ENCODE peak calls at places on chromosomes 13 and 19, in nine cellular contexts. One of them, this sample, is unnamed. For H3K27me3, the result is how much of the 10 kb centered on the place peaks cover.

GRCh38 chr13:24083722-24084421 is 76.6 kb upstream of the SPATA13 start:
- DNase-seq in breast epithelium: no peak
- DNase-seq in CD8-positive, alpha-beta T cell: no peak
- DNase-seq in hepatocyte: no peak
- DNase-seq in GM23338: no peak
- DNase-seq in adrenal gland: no peak
- DNase-seq in tibial nerve: no peak
- DNase-seq in AG04450: no peak
- DNase-seq in PC-3: no peak
- DNase-seq in this sample: no peak

GRCh38 chr13:29594710-29595379 is 643 bp downstream of the SLC7A1 start:
- DNase-seq in GM23338: peak
- DNase-seq in CD8-positive, alpha-beta T cell: peak
- DNase-seq in hepatocyte: peak
- DNase-seq in adrenal gland: peak
- DNase-seq in breast epithelium: no peak
- DNase-seq in PC-3: peak
- DNase-seq in tibial nerve: peak
- DNase-seq in AG04450: peak
- DNase-seq in this sample: peak

GRCh38 chr13:60431108-60431700 is 34.2 kb downstream of the TDRD3 start:
- DNase-seq in PC-3: peak
- DNase-seq in CD8-positive, alpha-beta T cell: no peak
- DNase-seq in tibial nerve: no peak
- DNase-seq in AG04450: peak
- DNase-seq in breast epithelium: no peak
- DNase-seq in GM23338: peak
- DNase-seq in adrenal gland: no peak
- DNase-seq in hepatocyte: peak
- DNase-seq in this sample: no peak

GRCh38 chr13:24253520-24254150 is 55.7 kb upstream of the C1QTNF9 start:
- DNase-seq in AG04450: no peak
- DNase-seq in breast epithelium: no peak
- DNase-seq in GM23338: no peak
- DNase-seq in hepatocyte: no peak
- DNase-seq in PC-3: no peak
- DNase-seq in CD8-positive, alpha-beta T cell: peak
- DNase-seq in adrenal gland: no peak
- DNase-seq in tibial nerve: no peak
- DNase-seq in this sample: no peak

GRCh38 chr19:14434543-14435319 is 1.6 kb downstream of the PKN1 start:
- DNase-seq in adrenal gland: peak
- DNase-seq in GM23338: no peak
- DNase-seq in tibial nerve: no peak
- DNase-seq in PC-3: peak
- DNase-seq in hepatocyte: peak
- DNase-seq in CD8-positive, alpha-beta T cell: peak
- DNase-seq in AG04450: no peak
- DNase-seq in breast epithelium: no peak
- DNase-seq in this sample: peak

GRCh38 chr19:37227996-37228395 is 10.0 kb downstream of the ZNF383 start:
- DNase-seq in breast epithelium: peak
- DNase-seq in tibial nerve: no peak
- DNase-seq in hepatocyte: no peak
- DNase-seq in CD8-positive, alpha-beta T cell: peak
- DNase-seq in GM23338: peak
- DNase-seq in adrenal gland: no peak
- DNase-seq in PC-3: peak
- DNase-seq in AG04450: no peak
- DNase-seq in this sample: no peak

GRCh38 chr19:10503002-10503789 is at the start of gene KEAP1:
- DNase-seq in PC-3: peak
- DNase-seq in AG04450: no peak
- DNase-seq in GM23338: peak
- DNase-seq in adrenal gland: peak
- DNase-seq in CD8-positive, alpha-beta T cell: peak
- DNase-seq in breast epithelium: no peak
- DNase-seq in tibial nerve: no peak
- DNase-seq in hepatocyte: peak
- DNase-seq in this sample: peak

GRCh38 chr13:59621791-59622190 is 541.9 kb downstream of the DIAPH3 start:
- DNase-seq in GM23338: no peak
- DNase-seq in CD8-positive, alpha-beta T cell: no peak
- DNase-seq in hepatocyte: no peak
- DNase-seq in AG04450: no peak
- DNase-seq in PC-3: no peak
- DNase-seq in breast epithelium: no peak
- DNase-seq in adrenal gland: no peak
- DNase-seq in tibial nerve: no peak
- DNase-seq in this sample: no peak

GRCh38 chr19:45641274-45642105 is 2.3 kb upstream of the EML2 start:
- DNase-seq in GM23338: peak
- DNase-seq in AG04450: no peak
- DNase-seq in hepatocyte: peak
- DNase-seq in tibial nerve: peak
- DNase-seq in breast epithelium: peak
- DNase-seq in PC-3: peak
- DNase-seq in adrenal gland: peak
- DNase-seq in CD8-positive, alpha-beta T cell: peak
- DNase-seq in this sample: peak

GRCh38 chr13:40026741-40027140 is 371.3 kb downstream of the COG6 start:
- DNase-seq in tibial nerve: no peak
- DNase-seq in CD8-positive, alpha-beta T cell: no peak
- DNase-seq in AG04450: no peak
- DNase-seq in breast epithelium: no peak
- DNase-seq in GM23338: no peak
- DNase-seq in PC-3: no peak
- DNase-seq in hepatocyte: no peak
- DNase-seq in adrenal gland: no peak
- DNase-seq in this sample: no peak

GRCh38 chr13:30047154-30047874 is 196.9 kb upstream of the UBL3 start:
- DNase-seq in breast epithelium: no peak
- DNase-seq in adrenal gland: no peak
- DNase-seq in hepatocyte: no peak
- DNase-seq in CD8-positive, alpha-beta T cell: no peak
- DNase-seq in tibial nerve: no peak
- DNase-seq in GM23338: no peak
- DNase-seq in AG04450: no peak
- DNase-seq in PC-3: no peak
- DNase-seq in this sample: no peak

GRCh38 chr19:44111910-44112463 is 1.2 kb upstream of the ZNF225 start:
- DNase-seq in adrenal gland: peak
- DNase-seq in CD8-positive, alpha-beta T cell: no peak
- DNase-seq in tibial nerve: no peak
- DNase-seq in hepatocyte: peak
- DNase-seq in AG04450: peak
- DNase-seq in GM23338: peak
- DNase-seq in breast epithelium: no peak
- DNase-seq in PC-3: no peak
- DNase-seq in this sample: peak

GRCh38 chr19:39082167-39082566 is 2.0 kb upstream of the ACP7 start:
- DNase-seq in GM23338: no peak
- DNase-seq in AG04450: no peak
- DNase-seq in CD8-positive, alpha-beta T cell: no peak
- DNase-seq in hepatocyte: no peak
- DNase-seq in PC-3: no peak
- DNase-seq in adrenal gland: no peak
- DNase-seq in breast epithelium: no peak
- DNase-seq in tibial nerve: no peak
- DNase-seq in this sample: no peak

GRCh38 chr19:57807541-57807940 is 7.2 kb downstream of the ZNF552 start:
- DNase-seq in tibial nerve: no peak
- DNase-seq in hepatocyte: no peak
- DNase-seq in adrenal gland: no peak
- DNase-seq in AG04450: no peak
- DNase-seq in GM23338: no peak
- DNase-seq in breast epithelium: no peak
- DNase-seq in PC-3: no peak
- DNase-seq in CD8-positive, alpha-beta T cell: no peak
- DNase-seq in this sample: no peak

GRCh38 chr19:44776402-44777096 is 1.1 kb upstream of the CBLC start:
- DNase-seq in breast epithelium: peak
- DNase-seq in tibial nerve: no peak
- DNase-seq in adrenal gland: no peak
- DNase-seq in AG04450: no peak
- DNase-seq in PC-3: peak
- DNase-seq in CD8-positive, alpha-beta T cell: no peak
- DNase-seq in GM23338: peak
- DNase-seq in hepatocyte: peak
- DNase-seq in this sample: peak

GRCh38 chr19:46821512-46822359 is 28.9 kb downstream of the AP2S1 start:
- DNase-seq in tibial nerve: no peak
- DNase-seq in AG04450: no peak
- DNase-seq in hepatocyte: peak
- DNase-seq in GM23338: no peak
- DNase-seq in adrenal gland: no peak
- DNase-seq in breast epithelium: no peak
- DNase-seq in CD8-positive, alpha-beta T cell: peak
- DNase-seq in PC-3: no peak
- DNase-seq in this sample: no peak
- TF ChIP-seq CTCF in tibial nerve: no peak
- TF ChIP-seq CTCF in AG04450: no peak
- TF ChIP-seq CTCF in hepatocyte: no peak
- TF ChIP-seq CTCF in GM23338: no peak
- TF ChIP-seq CTCF in adrenal gland: no peak
- TF ChIP-seq CTCF in breast epithelium: no peak
- TF ChIP-seq CTCF in CD8-positive, alpha-beta T cell: no peak
- TF ChIP-seq CTCF in PC-3: no peak
- TF ChIP-seq CTCF in this sample: no peak

DNA sequence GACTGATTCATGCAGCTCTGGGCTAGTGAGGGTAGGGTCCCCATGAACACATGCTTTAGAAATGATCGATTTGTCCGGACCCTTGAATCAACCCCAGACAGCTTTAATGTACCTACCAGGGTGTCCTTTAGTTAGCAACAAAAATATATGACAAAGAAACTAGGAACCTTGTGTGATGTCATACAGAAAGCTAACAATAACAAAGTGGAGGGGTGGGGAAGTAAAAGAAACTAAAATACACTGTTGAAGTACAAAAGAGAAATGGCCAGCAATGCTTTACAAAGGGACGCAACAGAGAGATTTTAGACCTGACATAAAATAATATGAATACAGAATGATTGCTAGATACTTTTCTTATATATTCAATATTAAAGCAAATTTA is 40.0 kb downstream of the DZIP1 start:
- DNase-seq in CD8-positive, alpha-beta T cell: no peak
- DNase-seq in adrenal gland: no peak
- DNase-seq in tibial nerve: no peak
- DNase-seq in PC-3: peak
- DNase-seq in breast epithelium: no peak
- DNase-seq in GM23338: no peak
- DNase-seq in AG04450: no peak
- DNase-seq in hepatocyte: no peak
- DNase-seq in this sample: no peak
- H3K27me3 ChIP-seq in CD8-positive, alpha-beta T cell: under half
- H3K27me3 ChIP-seq in adrenal gland: under half
- H3K27me3 ChIP-seq in tibial nerve: under half
- H3K27me3 ChIP-seq in PC-3: under half
- H3K27me3 ChIP-seq in breast epithelium: under half
- H3K27me3 ChIP-seq in GM23338: under half
- H3K27me3 ChIP-seq in AG04450: under half
- H3K27me3 ChIP-seq in hepatocyte: under half
- H3K27me3 ChIP-seq in this sample: under half

DNA sequence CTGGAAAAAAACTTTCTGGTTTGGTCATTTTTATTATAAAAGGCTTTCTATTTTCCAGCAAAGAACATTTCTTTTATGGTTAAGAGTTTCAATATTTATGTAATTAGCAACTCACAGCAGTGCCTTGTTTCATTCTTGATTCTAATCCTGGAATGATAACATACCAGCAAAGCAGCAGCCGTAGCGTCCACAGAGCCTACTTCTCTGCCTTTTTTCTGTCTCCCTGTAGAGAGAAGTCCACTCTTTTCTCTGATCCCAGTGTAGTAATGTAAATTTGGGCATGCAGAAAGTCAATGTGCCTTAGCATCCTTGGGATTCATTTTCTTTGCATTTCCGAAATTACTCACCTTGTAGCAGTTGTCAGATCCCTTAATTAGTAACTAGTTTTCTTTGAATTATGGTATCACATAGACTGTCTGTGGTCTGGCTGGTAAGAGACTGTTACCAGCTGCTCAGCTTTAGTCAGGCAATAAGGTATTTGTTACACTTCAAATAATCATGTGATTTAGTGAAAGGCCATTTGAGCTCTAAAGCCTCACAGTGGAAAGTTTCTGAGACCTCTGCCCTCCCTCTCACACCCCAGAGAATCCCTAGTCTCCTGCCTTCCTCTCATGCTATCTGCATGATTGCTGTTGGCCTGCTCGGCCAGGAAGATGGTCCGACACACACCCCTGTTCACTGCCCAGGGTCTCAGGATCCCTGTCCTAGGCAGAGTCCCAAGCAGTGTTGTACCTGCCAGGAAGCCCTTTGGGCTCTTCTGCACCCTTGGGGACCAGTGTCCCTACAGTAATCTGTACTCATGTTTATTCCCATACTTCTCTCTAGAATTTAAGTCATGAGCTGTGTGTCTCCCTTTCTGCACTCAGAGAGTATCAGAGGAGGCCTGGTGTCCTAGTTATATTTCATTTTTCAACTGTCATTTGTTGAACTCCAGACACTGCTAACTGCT is 86.3 kb downstream of the LRCH1 start:
- DNase-seq in CD8-positive, alpha-beta T cell: no peak
- DNase-seq in AG04450: no peak
- DNase-seq in GM23338: no peak
- DNase-seq in PC-3: no peak
- DNase-seq in breast epithelium: no peak
- DNase-seq in tibial nerve: no peak
- DNase-seq in hepatocyte: peak
- DNase-seq in adrenal gland: no peak
- DNase-seq in this sample: no peak
- H3K4me3 ChIP-seq in CD8-positive, alpha-beta T cell: no peak
- H3K4me3 ChIP-seq in AG04450: no peak
- H3K4me3 ChIP-seq in GM23338: no peak
- H3K4me3 ChIP-seq in PC-3: no peak
- H3K4me3 ChIP-seq in breast epithelium: no peak
- H3K4me3 ChIP-seq in tibial nerve: no peak
- H3K4me3 ChIP-seq in hepatocyte: no peak
- H3K4me3 ChIP-seq in adrenal gland: no peak
- H3K4me3 ChIP-seq in this sample: no peak

GRCh38 chr13:110409581-110409992 is 102.5 kb downstream of the COL4A2 start:
- DNase-seq in breast epithelium: no peak
- DNase-seq in hepatocyte: no peak
- DNase-seq in adrenal gland: peak
- DNase-seq in GM23338: no peak
- DNase-seq in PC-3: peak
- DNase-seq in CD8-positive, alpha-beta T cell: no peak
- DNase-seq in AG04450: no peak
- DNase-seq in tibial nerve: no peak
- DNase-seq in this sample: no peak
- TF ChIP-seq CTCF in breast epithelium: no peak
- TF ChIP-seq CTCF in hepatocyte: no peak
- TF ChIP-seq CTCF in adrenal gland: no peak
- TF ChIP-seq CTCF in GM23338: no peak
- TF ChIP-seq CTCF in PC-3: no peak
- TF ChIP-seq CTCF in CD8-positive, alpha-beta T cell: no peak
- TF ChIP-seq CTCF in AG04450: no peak
- TF ChIP-seq CTCF in tibial nerve: no peak
- TF ChIP-seq CTCF in this sample: no peak